ENCODE peak calls at places on chromosome X, in six cellular contexts. S is fibroblast of the aortic adventitia, Q is AG09309, H is astrocyte of the cerebellum, L is lower leg skin, C is heart left ventricle. V is an unnamed sample.
A peak's percentile ranks its signal among the peaks of the same experiment; 100 is the strongest.

GRCh38 chrX:21806691-21807090 is 32.7 kb upstream of the MBTPS2 start:
- DNase-seq in S (no peak), Q (no peak), H (no peak), L (no peak), C (no peak), V (no peak)

GRCh38 chrX:118179718-118180117 is 63.1 kb upstream of the KLHL13 start:
- DNase-seq in S (no peak), Q (no peak), H (no peak), L (no peak), C (no peak), V (no peak)

GRCh38 chrX:150365051-150365952 is 2.2 kb downstream of the MAMLD1 start:
- DNase-seq in S (peak; percentile 48), Q (no peak), H (no peak), L (peak; percentile 40), C (peak; percentile 68), V (no peak)

GRCh38 chrX:108271397-108271787 is 166.8 kb downstream of the COL4A6 start:
- DNase-seq in S (no peak), Q (no peak), H (no peak), L (no peak), C (no peak), V (no peak)

GRCh38 chrX:72358313-72358712 is 52.6 kb upstream of the CITED1 start:
- DNase-seq in S (no peak), Q (no peak), H (no peak), L (no peak), C (no peak), V (no peak)

GRCh38 chrX:151736685-151737084 is 2.1 kb downstream of the CNGA2 start:
- DNase-seq in S (no peak), Q (no peak), H (no peak), L (no peak), C (no peak), V (no peak)

GRCh38 chrX:119272882-119273806 is 37.1 kb downstream of the PGRMC1 start:
- DNase-seq in S (peak; percentile 7), Q (no peak), H (peak; percentile 3), L (no peak), C (peak; percentile 62), V (no peak)

GRCh38 chrX:39819921-39820849 is 277.6 kb downstream of the BCOR start:
- DNase-seq in S (peak; percentile 44), Q (no peak), H (no peak), L (no peak), C (no peak), V (no peak)

GRCh38 chrX:120755066-120755846 is 120.4 kb downstream of the CT47B1 start:
- DNase-seq in S (no peak), Q (no peak), H (no peak), L (no peak), C (no peak), V (no peak)

GRCh38 chrX:48683411-48683982 is at the start of gene WAS:
- DNase-seq in S (no peak), Q (no peak), H (no peak), L (no peak), C (no peak), V (no peak)

GRCh38 chrX:118780915-118781314 is 42.7 kb upstream of the ZCCHC12 start:
- DNase-seq in S (peak; percentile 56), Q (no peak), H (peak; percentile 8), L (no peak), C (no peak), V (no peak)

GRCh38 chrX:111447298-111447697 is 35.3 kb upstream of the DCX start:
- DNase-seq in S (no peak), Q (no peak), H (no peak), L (no peak), C (peak; percentile 25), V (no peak)

GRCh38 chrX:128928636-128929035 is 594.7 kb downstream of the SMARCA1 start:
- DNase-seq in S (no peak), Q (no peak), H (no peak), L (no peak), C (no peak), V (no peak)

GRCh38 chrX:15894724-15895123 is 40.1 kb upstream of the AP1S2 start:
- DNase-seq in S (no peak), Q (no peak), H (no peak), L (no peak), C (no peak), V (no peak)

DNA sequence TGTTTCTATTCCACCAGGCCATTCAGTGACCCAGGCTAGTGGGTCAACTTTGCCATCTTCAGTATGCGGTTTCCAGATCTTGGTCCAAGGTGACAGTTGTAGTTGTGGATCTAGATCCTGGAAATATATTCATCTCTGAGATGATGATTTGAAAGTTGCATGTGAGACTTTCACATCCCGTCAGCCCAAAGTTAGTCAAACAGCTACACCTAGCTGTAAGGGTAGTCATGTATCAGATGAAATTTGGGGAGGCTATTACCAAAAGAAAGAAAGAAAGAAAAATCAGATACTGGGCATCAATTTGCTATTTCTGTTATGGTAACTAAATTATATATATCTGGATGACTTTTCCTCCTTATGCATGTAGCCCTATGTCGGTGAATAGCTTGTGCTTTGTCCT is 259.4 kb upstream of the ARX start:
- DNase-seq in S (no peak), Q (no peak), H (no peak), L (no peak), C (no peak), V (no peak)
- TF ChIP-seq CTCF in S (no peak), Q (no peak), H (peak; percentile 12), L (no peak), C (no peak), V (peak; percentile 47)

GRCh38 chrX:77447339-77448149 is at the start of gene FGF16:
- DNase-seq in S (no peak), Q (no peak), H (no peak), L (no peak), C (no peak), V (no peak)

GRCh38 chrX:77450415-77450814 is 3.2 kb downstream of the FGF16 start:
- DNase-seq in S (no peak), Q (no peak), H (no peak), L (no peak), C (no peak), V (no peak)

GRCh38 chrX:77446840-77447239 is 349 bp upstream of the FGF16 start:
- DNase-seq in S (peak; percentile 74), Q (no peak), H (no peak), L (no peak), C (no peak), V (no peak)

GRCh38 chrX:77446029-77446585 is 1.1 kb upstream of the FGF16 start:
- DNase-seq in S (no peak), Q (no peak), H (no peak), L (no peak), C (no peak), V (no peak)

DNA sequence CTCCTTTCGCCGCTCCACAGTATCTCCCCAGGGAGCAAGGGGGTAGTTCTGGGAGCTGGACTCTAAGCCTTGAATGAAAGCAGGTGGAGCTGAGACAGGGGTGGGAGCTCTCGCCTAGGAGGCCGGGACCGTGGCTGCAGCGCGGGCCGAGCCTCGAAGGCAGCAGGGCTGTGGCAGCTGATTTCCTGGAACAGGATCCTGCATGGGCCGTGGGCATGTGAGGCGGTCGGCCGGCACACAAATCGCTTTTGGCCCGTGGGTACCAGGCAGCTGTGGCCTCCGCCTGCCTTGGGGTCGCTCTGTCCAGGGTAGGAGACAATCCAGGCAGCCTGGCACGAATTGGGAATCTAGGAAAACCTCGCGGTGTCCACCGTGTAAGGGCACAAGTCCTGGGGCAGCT is 981 bp downstream of the FGF16 start:
- DNase-seq in S (no peak), Q (no peak), H (no peak), L (no peak), C (no peak), V (no peak)
- H3K4me3 ChIP-seq in S (peak overlapping the region; percentile 60), Q (no peak overlapping the region), H (peak overlapping the region; percentile 23), L (no peak overlapping the region), C (no peak overlapping the region), V (no peak overlapping the region)

GRCh38 chrX:102899940-102900916 is 36.8 kb upstream of the RAB40AL start:
- DNase-seq in S (peak; percentile 75), Q (peak; percentile 45), H (peak; percentile 55), L (peak; percentile 29), C (peak; percentile 33), V (no peak)
- TF ChIP-seq CTCF in S (peak; percentile 77), Q (peak; percentile 76), H (peak; percentile 70), L (no peak), C (peak; percentile 74), V (peak; percentile 68)

GRCh38 chrX:13473666-13474516 is 95.5 kb upstream of the EGFL6 start:
- DNase-seq in S (peak; percentile 37), Q (no peak), H (no peak), L (no peak), C (no peak), V (no peak)
- H3K4me3 ChIP-seq in S (no peak overlapping the region), Q (no peak overlapping the region), H (no peak overlapping the region), L (no peak overlapping the region), C (no peak overlapping the region), V (no peak overlapping the region)

V was measured in epithelial cell of proximal tubule.